ENCODE peak calls at places on chromosome 16, in six cellular contexts. E, O, I, G, F and T are unnamed samples.

GRCh38 chr16:54812229-54812628 is 118.4 kb upstream of the IRX5 start:
- DNase-seq in F (peak; percentile 14), O (peak; percentile 12), E (no peak), I (no peak), G (no peak), T (no peak)

GRCh38 chr16:2297506-2297860 is 29.6 kb upstream of the RNPS1 start:
- DNase-seq in G (no peak), E (no peak), F (no peak), O (no peak), I (no peak), T (no peak)

GRCh38 chr16:83002351-83003334 is 375.9 kb downstream of the CDH13 start:
- DNase-seq in F (no peak), G (no peak), E (no peak), I (no peak), O (peak; percentile 15), T (no peak)

GRCh38 chr16:3798827-3799226 is 81.5 kb upstream of the TRAP1 start:
- DNase-seq in G (no peak), O (no peak), F (no peak), I (no peak), E (no peak), T (no peak)

GRCh38 chr16:77723108-77723514 is 797 bp downstream of the NUDT7 start:
- DNase-seq in O (peak; percentile 66), E (no peak), G (no peak), I (peak; percentile 42), F (peak; percentile 34), T (peak; percentile 14)

GRCh38 chr16:2054543-2055245 is 6.9 kb downstream of the TSC2 start:
- DNase-seq in F (no peak), E (no peak), G (no peak), I (peak; percentile 86), O (no peak), T (peak; percentile 61)

GRCh38 chr16:88895335-88895734 is 28.9 kb upstream of the PABPN1L start:
- DNase-seq in I (no peak), O (no peak), F (no peak), E (no peak), G (no peak), T (no peak)

GRCh38 chr16:19175492-19176262 is 7.6 kb downstream of the SYT17 start:
- DNase-seq in E (no peak), I (no peak), G (no peak), O (no peak), F (peak; percentile 11), T (no peak)

GRCh38 chr16:30741461-30741914 is 6.7 kb upstream of the PHKG2 start:
- DNase-seq in F (peak; percentile 37), I (peak; percentile 90), E (peak; percentile 95), G (peak; percentile 79), O (peak; percentile 84), T (peak; percentile 88)

GRCh38 chr16:77794586-77794985 is 6.2 kb downstream of the VAT1L start:
- DNase-seq in E (peak; percentile 29), O (peak; percentile 81), G (no peak), I (no peak), F (no peak), T (no peak)

GRCh38 chr16:88368994-88369393 is 13.8 kb upstream of the ZNF469 start:
- DNase-seq in E (no peak), I (no peak), F (no peak), G (no peak), O (no peak), T (no peak)

GRCh38 chr16:14321542-14321941 is 250.4 kb downstream of the MRTFB start:
- DNase-seq in G (no peak), F (no peak), O (no peak), E (no peak), I (no peak), T (no peak)

GRCh38 chr16:15521390-15521757 is 87.0 kb downstream of the BMERB1 start:
- DNase-seq in E (no peak), O (no peak), F (no peak), G (no peak), I (no peak), T (no peak)

GRCh38 chr16:83458612-83459011 is 349.2 kb upstream of the HSBP1 start:
- DNase-seq in I (no peak), G (no peak), E (no peak), F (peak; percentile 67), O (peak; percentile 24), T (no peak)

GRCh38 chr16:27579086-27579980 is 29.4 kb downstream of the KATNIP start:
- DNase-seq in G (no peak), O (no peak), I (peak; percentile 54), F (peak; percentile 25), E (peak; percentile 19), T (no peak)

GRCh38 chr16:86925067-86925791 is 346.9 kb downstream of the FOXL1 start:
- DNase-seq in E (no peak), F (no peak), I (no peak), G (no peak), O (peak; percentile 86), T (no peak)

GRCh38 chr16:84449156-84450140 is 55.0 kb downstream of the MEAK7 start:
- DNase-seq in G (peak; percentile 43), O (no peak), I (no peak), E (no peak), F (no peak), T (no peak)

GRCh38 chr16:12573730-12574383 is 229.8 kb downstream of the CPPED1 start:
- DNase-seq in O (peak; percentile 39), F (no peak), I (peak; percentile 53), G (peak; percentile 91), E (peak; percentile 54), T (peak; percentile 84)

GRCh38 chr16:3066440-3066748 is 954 bp downstream of the IL32 start:
- DNase-seq in F (no peak), O (no peak), G (no peak), I (no peak), E (no peak), T (no peak)

GRCh38 chr16:85481738-85482137 is 131.4 kb upstream of the GSE1 start:
- DNase-seq in E (no peak), G (no peak), F (no peak), O (no peak), I (no peak), T (no peak)

GRCh38 chr16:85480727-85481101 is 132.4 kb upstream of the GSE1 start:
- DNase-seq in I (no peak), E (no peak), O (no peak), G (no peak), F (no peak), T (no peak)

GRCh38 chr16:85477801-85478363 is 135.2 kb upstream of the GSE1 start:
- DNase-seq in E (no peak), G (no peak), I (no peak), O (no peak), F (no peak), T (no peak)

GRCh38 chr16:85481206-85481605 is 131.9 kb upstream of the GSE1 start:
- DNase-seq in E (no peak), G (no peak), F (no peak), O (no peak), I (no peak), T (no peak)

DNA sequence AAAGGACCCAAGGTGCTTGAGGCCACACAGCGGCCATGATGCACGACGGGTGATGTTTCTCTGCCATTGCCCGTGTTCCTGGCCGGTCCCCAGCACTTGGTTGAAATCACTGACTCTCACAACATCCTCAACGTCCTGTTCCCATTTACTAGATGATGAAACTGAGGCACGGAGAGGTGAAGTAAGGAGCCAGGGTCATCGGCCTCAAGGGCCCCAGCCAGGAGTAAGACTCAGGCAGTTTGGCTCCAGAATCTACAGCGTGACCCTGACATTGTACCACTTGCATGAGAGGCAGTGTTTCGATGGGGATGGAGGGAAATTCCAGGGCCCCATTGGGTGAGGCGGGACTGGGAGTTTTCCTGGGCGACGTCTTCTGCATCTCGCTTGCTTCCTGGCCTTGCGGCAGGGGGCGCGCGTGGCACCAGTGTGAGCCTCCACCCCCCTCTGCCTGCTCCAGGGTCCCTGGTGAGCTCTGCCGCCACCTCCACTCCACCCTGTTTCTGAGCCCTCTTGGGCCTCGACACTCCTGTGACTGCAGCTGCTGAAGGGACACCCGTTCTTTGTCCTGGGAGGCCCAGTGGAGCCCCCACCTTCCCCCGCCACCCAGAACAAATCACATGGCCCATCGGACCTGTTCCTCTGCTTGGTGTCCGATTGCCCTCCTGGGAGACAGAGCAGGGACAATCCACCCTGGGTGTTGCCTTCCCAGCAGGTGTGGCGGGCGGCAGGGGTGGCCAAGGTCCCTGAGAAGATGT is 133.0 kb upstream of the GSE1 start:
- DNase-seq in I (no peak), O (no peak), G (peak; percentile 84), E (no peak), F (no peak), T (peak; percentile 86)
- TF ChIP-seq CTCF in I (no peak), O (peak; percentile 44), G (peak; percentile 64), E (peak; percentile 36), F (no peak), T (peak; percentile 87)

GRCh38 chr16:67663877-67664222 is 2.7 kb downstream of the ENKD1 start:
- DNase-seq in F (no peak), E (no peak), I (no peak), O (no peak), G (no peak), T (no peak)
- TF ChIP-seq CTCF in F (no peak), E (no peak), I (no peak), O (no peak), G (peak; percentile 8), T (no peak)

GRCh38 chr16:69566437-69567030 is 768 bp downstream of the NFAT5 start:
- DNase-seq in O (peak; percentile 21), E (peak; percentile 59), G (peak; percentile 78), I (peak; percentile 66), F (no peak), T (peak; percentile 51)

GRCh38 chr16:69567031-69567680 is 1.4 kb downstream of the NFAT5 start:
- DNase-seq in E (peak; percentile 52), I (peak; percentile 44), F (no peak), O (peak; percentile 67), G (peak; percentile 68), T (peak; percentile 45)

GRCh38 chr16:69563605-69564580 is 1.9 kb upstream of the NFAT5 start:
- DNase-seq in F (no peak), E (peak; percentile 23), I (no peak), O (peak; percentile 7), G (peak; percentile 72), T (peak; percentile 8)

GRCh38 chr16:69564845-69565610 is 738 bp upstream of the NFAT5 start:
- DNase-seq in G (no peak), F (no peak), E (no peak), O (peak; percentile 34), I (no peak), T (no peak)

GRCh38 chr16:69565611-69566436 is at the start of gene NFAT5:
- DNase-seq in I (peak; percentile 90), E (peak; percentile 81), F (peak; percentile 23), G (peak; percentile 98), O (peak; percentile 88), T (peak; percentile 96)
- TF ChIP-seq CTCF in I (no peak), E (no peak), F (no peak), G (peak; percentile 51), O (no peak), T (no peak)

GRCh38 chr16:23240994-23241393 is 58.4 kb downstream of the SCNN1G start:
- DNase-seq in E (no peak), F (no peak), G (no peak), O (no peak), I (no peak), T (no peak)

GRCh38 chr16:23245268-23245667 is 56.8 kb upstream of the SCNN1B start:
- DNase-seq in G (no peak), F (no peak), O (no peak), E (no peak), I (peak; percentile 77), T (no peak)

GRCh38 chr16:23249830-23250229 is 52.3 kb upstream of the SCNN1B start:
- DNase-seq in G (no peak), O (no peak), E (no peak), I (no peak), F (no peak), T (no peak)

GRCh38 chr16:23248261-23249194 is 53.6 kb upstream of the SCNN1B start:
- DNase-seq in I (peak; percentile 44), G (no peak), E (no peak), O (no peak), F (no peak), T (no peak)

GRCh38 chr16:23244122-23244521 is 58.0 kb upstream of the SCNN1B start:
- DNase-seq in O (no peak), E (no peak), F (no peak), I (no peak), G (no peak), T (no peak)
- TF ChIP-seq CTCF in O (no peak), E (no peak), F (no peak), I (no peak), G (peak; percentile 46), T (no peak)